ENCODE peak calls at places on chromosome 15, in six cellular contexts. I, T, K, X, G and J are unnamed samples.

GRCh38 chr15:63288778-63289378 is 11.5 kb downstream of the APH1B start:
- DNase-seq in X (peak; percentile 69), K (no peak), I (peak; percentile 43), G (no peak), T (peak; percentile 79), J (no peak)

GRCh38 chr15:31802761-31803160 is 227.6 kb upstream of the CHRNA7 start:
- DNase-seq in K (no peak), X (no peak), I (no peak), T (no peak), G (no peak), J (no peak)

GRCh38 chr15:92810418-92811138 is 89.5 kb upstream of the CHD2 start:
- DNase-seq in G (no peak), X (peak; percentile 74), K (no peak), I (no peak), T (peak; percentile 86), J (peak; percentile 62)

GRCh38 chr15:70262171-70262570 is 164.5 kb upstream of the TLE3 start:
- DNase-seq in I (no peak), G (no peak), T (no peak), K (no peak), X (no peak), J (no peak)

GRCh38 chr15:80615783-80616391 is 79.2 kb upstream of the ABHD17C start:
- DNase-seq in I (no peak), K (no peak), T (peak; percentile 67), X (peak; percentile 7), G (no peak), J (no peak)

GRCh38 chr15:67746022-67746421 is 79.3 kb upstream of the SKOR1 start:
- DNase-seq in X (no peak), K (no peak), G (no peak), T (peak; percentile 83), I (no peak), J (peak; percentile 59)

GRCh38 chr15:77409259-77410156 is 10.4 kb downstream of the PEAK1 start:
- DNase-seq in G (no peak), K (no peak), T (peak; percentile 53), I (no peak), X (no peak), J (peak; percentile 43)

GRCh38 chr15:39432935-39433334 is 147.9 kb upstream of the THBS1 start:
- DNase-seq in I (no peak), K (no peak), T (no peak), X (no peak), G (no peak), J (no peak)

GRCh38 chr15:60957111-60957510 is 272.0 kb downstream of the RORA start:
- DNase-seq in X (no peak), T (no peak), K (no peak), G (no peak), I (no peak), J (no peak)

GRCh38 chr15:90851114-90851513 is 17.3 kb upstream of the FURIN start:
- DNase-seq in K (no peak), X (no peak), G (no peak), I (no peak), T (no peak), J (no peak)

GRCh38 chr15:89034305-89034704 is 54.0 kb upstream of the ABHD2 start:
- DNase-seq in I (peak; percentile 45), G (no peak), X (peak; percentile 60), T (peak; percentile 68), K (no peak), J (no peak)

GRCh38 chr15:92636950-92637481 is 18.6 kb downstream of the FAM174B start:
- DNase-seq in K (no peak), I (no peak), G (no peak), X (peak; percentile 84), T (no peak), J (no peak)

GRCh38 chr15:90103669-90104329 is 1.5 kb upstream of the IDH2 start:
- DNase-seq in G (no peak), I (no peak), T (no peak), K (no peak), X (no peak), J (no peak)

GRCh38 chr15:66569461-66570137 is 3.8 kb upstream of the LCTL start:
- DNase-seq in I (no peak), K (no peak), T (no peak), G (no peak), X (no peak), J (no peak)

GRCh38 chr15:22936577-22937472 is 43.3 kb downstream of the CYFIP1 start:
- DNase-seq in K (no peak), I (no peak), X (no peak), T (no peak), G (no peak), J (no peak)

GRCh38 chr15:92714071-92714456 is 58.5 kb upstream of the FAM174B start:
- DNase-seq in G (no peak), T (peak; percentile 32), X (peak; percentile 51), K (no peak), I (peak; percentile 23), J (no peak)

GRCh38 chr15:82168296-82168695 is 94.2 kb downstream of the EFL1 start:
- DNase-seq in X (no peak), G (no peak), I (no peak), K (no peak), T (no peak), J (no peak)

GRCh38 chr15:71275098-71275497 is 159.8 kb downstream of the THSD4 start:
- DNase-seq in G (no peak), T (peak; percentile 80), I (peak; percentile 75), X (peak; percentile 85), K (no peak), J (no peak)

GRCh38 chr15:79549196-79549595 is 117.1 kb downstream of the MINAR1 start:
- DNase-seq in T (no peak), G (no peak), K (no peak), I (no peak), X (no peak), J (no peak)